ENCODE peak calls at places on chromosomes 6 and 20, in four cellular contexts. C is GM12878, Q is K562, N is H1. S is an unnamed sample.
A peak's percentile ranks its signal among the peaks of the same experiment; 100 is the strongest.

GRCh38 chr6:80223743-80224212 is 117.3 kb downstream of the BCKDHB start:
- DNase-seq in C (no peak), Q (no peak), N (no peak), S (no peak)

GRCh38 chr20:59724457-59725366 is 120.4 kb downstream of the PHACTR3 start:
- DNase-seq in C (no peak), Q (no peak), N (no peak), S (no peak)

GRCh38 chr20:52747736-52748135 is 224.4 kb upstream of the TSHZ2 start:
- DNase-seq in C (no peak), Q (peak; percentile 2), N (no peak), S (peak; percentile 37)

GRCh38 chr6:132089173-132089572 is 138.0 kb upstream of the CCN2 start:
- DNase-seq in C (no peak), Q (no peak), N (no peak), S (no peak)

GRCh38 chr6:87755697-87756671 is 54.0 kb upstream of the AKIRIN2 start:
- DNase-seq in C (no peak), Q (peak; percentile 55), N (no peak), S (no peak)

GRCh38 chr6:16168858-16169257 is 40.0 kb downstream of the MYLIP start:
- DNase-seq in C (peak; percentile 32), Q (peak; percentile 82), N (no peak), S (peak; percentile 32)

GRCh38 chr6:121354764-121355163 is 20.5 kb upstream of the TBC1D32 start:
- DNase-seq in C (no peak), Q (no peak), N (no peak), S (no peak)

GRCh38 chr6:12957321-12958051 is 240.9 kb downstream of the PHACTR1 start:
- DNase-seq in C (no peak), Q (no peak), N (no peak), S (no peak)

GRCh38 chr6:143059616-143060353 is 904 bp upstream of the AIG1 start:
- DNase-seq in C (no peak), Q (no peak), N (no peak), S (peak; percentile 97)

GRCh38 chr20:63332488-63333240 is 28.5 kb downstream of the CHRNA4 start:
- DNase-seq in C (no peak), Q (no peak), N (no peak), S (no peak)

GRCh38 chr20:33024263-33024601 is 7.2 kb upstream of the BPIFB6 start:
- DNase-seq in C (no peak), Q (no peak), N (no peak), S (no peak)

GRCh38 chr6:166277021-166277420 is 31.2 kb downstream of the PRR18 start:
- DNase-seq in C (no peak), Q (no peak), N (no peak), S (no peak)

GRCh38 chr6:168533428-168533827 is 92.4 kb downstream of the SMOC2 start:
- DNase-seq in C (no peak), Q (no peak), N (no peak), S (no peak)

GRCh38 chr20:19115581-19115980 is 96.9 kb upstream of the SLC24A3 start:
- DNase-seq in C (no peak), Q (no peak), N (no peak), S (no peak)

GRCh38 chr20:8400461-8400860 is 268.4 kb downstream of the PLCB1 start:
- DNase-seq in C (no peak), Q (no peak), N (no peak), S (no peak)

GRCh38 chr6:62683063-62683462 is 397.0 kb upstream of the KHDRBS2 start:
- DNase-seq in C (no peak), Q (no peak), N (no peak), S (no peak)

GRCh38 chr6:132130530-132131298 is 179.5 kb upstream of the CCN2 start:
- DNase-seq in C (no peak), Q (no peak), N (no peak), S (no peak)

GRCh38 chr6:48535569-48535968 is 424.6 kb upstream of the PTCHD4 start:
- DNase-seq in C (no peak), Q (no peak), N (no peak), S (no peak)

GRCh38 chr6:75396005-75396800 is 97.4 kb downstream of the FILIP1 start:
- DNase-seq in C (no peak), Q (no peak), N (no peak), S (no peak)

GRCh38 chr6:3997144-3997770 is 81.7 kb downstream of the FAM217A start:
- DNase-seq in C (no peak), Q (no peak), N (no peak), S (no peak)

GRCh38 chr6:137761487-137761886 is 105.6 kb upstream of the TNFAIP3 start:
- DNase-seq in C (no peak), Q (no peak), N (no peak), S (no peak)

GRCh38 chr6:16318538-16318937 is 80.2 kb downstream of the GMPR start:
- DNase-seq in C (no peak), Q (no peak), N (no peak), S (no peak)

GRCh38 chr20:49286689-49287551 is 9.1 kb upstream of the ZNFX1 start:
- DNase-seq in C (no peak), Q (peak; percentile 56), N (no peak), S (peak; percentile 79)

GRCh38 chr6:30821862-30822784 is 62.2 kb upstream of the DDR1 start:
- DNase-seq in C (no peak), Q (peak; percentile 84), N (no peak), S (peak; percentile 70)

GRCh38 chr6:70693887-70694286 is 26.2 kb downstream of the SMAP1 start:
- DNase-seq in C (no peak), Q (no peak), N (no peak), S (no peak)

GRCh38 chr6:109087661-109088264 is 6.9 kb downstream of the SESN1 start:
- DNase-seq in C (no peak), Q (no peak), N (no peak), S (no peak)

GRCh38 chr6:149220882-149221773 is 96.4 kb upstream of the TAB2 start:
- DNase-seq in C (no peak), Q (no peak), N (no peak), S (no peak)

GRCh38 chr20:5774438-5774837 is 24.2 kb downstream of the SHLD1 start:
- DNase-seq in C (no peak), Q (no peak), N (no peak), S (no peak)

GRCh38 chr6:53795254-53795701 is 473 bp downstream of the LRRC1 start:
- DNase-seq in C (no peak), Q (no peak), N (no peak), S (no peak)

GRCh38 chr6:122322824-122323223 is 76.6 kb upstream of the HSF2 start:
- DNase-seq in C (no peak), Q (no peak), N (no peak), S (no peak)

GRCh38 chr6:5246141-5246869 is 14.4 kb downstream of the LYRM4 start:
- DNase-seq in C (no peak), Q (no peak), N (no peak), S (no peak)

GRCh38 chr6:7100072-7100750 is 7.5 kb upstream of the RREB1 start:
- DNase-seq in C (no peak), Q (no peak), N (no peak), S (no peak)

GRCh38 chr6:157188213-157188612 is 135.1 kb downstream of the TMEM242 start:
- DNase-seq in C (no peak), Q (no peak), N (no peak), S (no peak)

GRCh38 chr6:20652691-20653479 is 118.6 kb downstream of the CDKAL1 start:
- DNase-seq in C (no peak), Q (no peak), N (no peak), S (no peak)
- TF ChIP-seq BRCA1 in C (no peak), Q (no peak), N (no peak), S (no peak)

GRCh38 chr6:170129691-170130171 is 161.1 kb downstream of the DLL1 start:
- DNase-seq in C (no peak), Q (no peak), N (no peak), S (no peak)

GRCh38 chr6:170128811-170129681 is 161.8 kb downstream of the DLL1 start:
- DNase-seq in C (no peak), Q (no peak), N (no peak), S (no peak)

GRCh38 chr6:170130201-170130621 is 160.7 kb downstream of the DLL1 start:
- DNase-seq in C (no peak), Q (no peak), N (no peak), S (no peak)

GRCh38 chr6:170127151-170127550 is 163.7 kb downstream of the DLL1 start:
- DNase-seq in C (no peak), Q (no peak), N (no peak), S (no peak)

GRCh38 chr6:170128346-170128745 is 162.5 kb downstream of the DLL1 start:
- DNase-seq in C (no peak), Q (no peak), N (no peak), S (no peak)
- TF ChIP-seq BRCA1 in C (no peak), Q (no peak), N (no peak), S (no peak)

GRCh38 chr6:83514877-83515466 is 2.6 kb downstream of the PRSS35 start:
- DNase-seq in C (peak; percentile 30), Q (peak; percentile 67), N (no peak), S (peak; percentile 29)

GRCh38 chr6:83517500-83517899 is 5.2 kb downstream of the PRSS35 start:
- DNase-seq in C (no peak), Q (no peak), N (no peak), S (no peak)

GRCh38 chr6:83518946-83519489 is 6.7 kb downstream of the PRSS35 start:
- DNase-seq in C (no peak), Q (no peak), N (no peak), S (no peak)
- TF ChIP-seq BRCA1 in C (no peak), Q (no peak), N (no peak), S (no peak)

DNA sequence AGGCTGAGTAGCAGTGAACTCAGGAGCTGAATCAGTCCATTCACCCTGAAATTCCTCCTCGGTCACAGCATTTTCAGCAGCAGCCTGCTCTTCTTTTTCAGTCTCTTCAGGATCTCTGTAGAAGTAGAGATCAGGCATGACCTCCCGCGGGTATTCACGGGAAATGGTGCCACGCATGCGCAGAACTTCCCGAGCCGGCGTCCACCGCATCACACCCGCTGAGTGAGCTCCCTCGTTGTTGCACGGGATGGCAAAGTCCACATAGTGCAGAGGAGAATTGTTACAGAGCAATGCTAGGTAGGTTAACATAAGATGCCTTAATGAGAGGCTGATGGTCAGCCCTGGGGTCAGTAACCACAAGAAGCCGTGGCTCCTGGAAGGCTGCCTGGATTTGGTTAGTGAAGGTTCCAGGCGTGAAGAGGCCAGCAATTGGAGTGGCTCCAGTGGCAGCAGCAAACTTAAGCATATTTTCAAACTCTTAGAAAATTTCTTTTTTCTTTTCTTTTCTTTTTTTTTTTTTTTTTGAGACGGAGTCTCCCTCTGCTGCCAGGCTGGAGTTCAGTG is 113.5 kb upstream of the HDAC2 start:
- DNase-seq in C (no peak), Q (peak; percentile 11), N (no peak), S (no peak)
- TF ChIP-seq BRCA1 in C (no peak), Q (no peak), N (no peak), S (no peak)